ENCODE peak calls at places on chromosomes 4 and X, in four cellular contexts. S is GM23338, D is OCI-LY7, P is PC-9. V is an unnamed sample. For H3K9me2, the result is how much of the 10 kb centered on the place peaks cover.

GRCh38 chrX:45767021-45767491 is 566.4 kb upstream of the DIPK2B start:
- DNase-seq in D (no peak), S (no peak), P (no peak), V (peak)

GRCh38 chr4:153479118-153479517 is 13.0 kb downstream of the TMEM131L start:
- DNase-seq in D (no peak), S (no peak), P (no peak), V (no peak)

GRCh38 chr4:186693159-186693815 is 30.4 kb downstream of the FAT1 start:
- DNase-seq in P (no peak), D (no peak), S (no peak), V (peak)

GRCh38 chr4:142752331-142752830 is 93.7 kb downstream of the INPP4B start:
- DNase-seq in P (no peak), S (no peak), D (no peak), V (peak)

GRCh38 chrX:22063284-22063683 is 31.2 kb downstream of the PHEX start:
- DNase-seq in S (no peak), P (no peak), D (peak), V (no peak)

GRCh38 chr4:127069675-127070074 is 563.1 kb upstream of the INTU start:
- DNase-seq in S (peak), D (no peak), P (no peak), V (peak)

GRCh38 chr4:4217123-4217522 is 9.6 kb downstream of the OTOP1 start:
- DNase-seq in D (no peak), S (no peak), P (no peak), V (peak)

GRCh38 chr4:107740381-107740780 is 20.3 kb upstream of the PAPSS1 start:
- DNase-seq in P (no peak), S (peak), D (peak), V (no peak)

GRCh38 chr4:5882947-5883346 is 9.9 kb downstream of the CRMP1 start:
- DNase-seq in P (no peak), S (no peak), D (no peak), V (no peak)

GRCh38 chr4:170388255-170388654 is 298.5 kb upstream of the AADAT start:
- DNase-seq in D (no peak), P (no peak), S (no peak), V (peak)

GRCh38 chr4:147733614-147734344 is 1.9 kb downstream of the ARHGAP10 start:
- DNase-seq in P (no peak), S (no peak), D (no peak), V (peak)

GRCh38 chr4:3477750-3478430 is 14.8 kb downstream of the DOK7 start:
- DNase-seq in S (no peak), D (no peak), P (no peak), V (no peak)

GRCh38 chr4:109302366-109303140 is at the start of gene COL25A1:
- DNase-seq in D (no peak), S (peak), P (no peak), V (peak)

GRCh38 chr4:47827339-47828047 is 10.4 kb downstream of the CORIN start:
- DNase-seq in S (no peak), D (no peak), P (no peak), V (no peak)

GRCh38 chrX:31260351-31260750 is 188.5 kb upstream of the FTHL17 start:
- DNase-seq in S (no peak), D (no peak), P (no peak), V (no peak)

GRCh38 chr4:98932539-98932938 is 3.6 kb upstream of the EIF4E start:
- DNase-seq in P (no peak), S (no peak), D (no peak), V (peak)

GRCh38 chr4:81137446-81137845 is 77.6 kb downstream of the PRKG2 start:
- DNase-seq in S (no peak), P (no peak), D (no peak), V (no peak)

GRCh38 chr4:147620315-147620714 is 3.1 kb downstream of the TMEM184C start:
- DNase-seq in P (no peak), S (no peak), D (no peak), V (no peak)

GRCh38 chr4:130090427-130090826 is 994.5 kb downstream of the C4orf33 start:
- DNase-seq in S (no peak), P (no peak), D (no peak), V (no peak)

GRCh38 chr4:138835833-138836521 is 179.6 kb upstream of the NOCT start:
- DNase-seq in D (no peak), P (no peak), S (no peak), V (peak)

GRCh38 chrX:42149281-42149680 is 225.9 kb upstream of the CASK start:
- DNase-seq in P (no peak), S (no peak), D (no peak), V (no peak)

GRCh38 chr4:10971800-10972398 is 287.3 kb upstream of the CLNK start:
- DNase-seq in P (no peak), S (no peak), D (no peak), V (no peak)

GRCh38 chr4:89196745-89197144 is 85.4 kb downstream of the TIGD2 start:
- DNase-seq in D (no peak), S (peak), P (no peak), V (no peak)

GRCh38 chr4:99808260-99808857 is 8.3 kb upstream of the DAPP1 start:
- DNase-seq in P (peak), D (peak), S (peak), V (peak)

GRCh38 chr4:102871772-102872171 is 3.0 kb downstream of the CISD2 start:
- DNase-seq in D (no peak), S (no peak), P (no peak), V (no peak)

GRCh38 chr4:11698033-11698432 is 269.3 kb upstream of the HS3ST1 start:
- DNase-seq in D (no peak), S (no peak), P (no peak), V (no peak)

GRCh38 chrX:19958530-19959486 is 32.1 kb downstream of the BCLAF3 start:
- DNase-seq in D (no peak), P (no peak), S (no peak), V (no peak)

GRCh38 chrX:37545066-37545465 is 26.4 kb upstream of the LANCL3 start:
- DNase-seq in S (no peak), P (no peak), D (no peak), V (no peak)

GRCh38 chr4:177404980-177405379 is 37.3 kb downstream of the AGA start:
- DNase-seq in S (no peak), P (no peak), D (no peak), V (no peak)

GRCh38 chr4:13218316-13218958 is 265.7 kb downstream of the RAB28 start:
- DNase-seq in S (no peak), P (no peak), D (no peak), V (no peak)

DNA sequence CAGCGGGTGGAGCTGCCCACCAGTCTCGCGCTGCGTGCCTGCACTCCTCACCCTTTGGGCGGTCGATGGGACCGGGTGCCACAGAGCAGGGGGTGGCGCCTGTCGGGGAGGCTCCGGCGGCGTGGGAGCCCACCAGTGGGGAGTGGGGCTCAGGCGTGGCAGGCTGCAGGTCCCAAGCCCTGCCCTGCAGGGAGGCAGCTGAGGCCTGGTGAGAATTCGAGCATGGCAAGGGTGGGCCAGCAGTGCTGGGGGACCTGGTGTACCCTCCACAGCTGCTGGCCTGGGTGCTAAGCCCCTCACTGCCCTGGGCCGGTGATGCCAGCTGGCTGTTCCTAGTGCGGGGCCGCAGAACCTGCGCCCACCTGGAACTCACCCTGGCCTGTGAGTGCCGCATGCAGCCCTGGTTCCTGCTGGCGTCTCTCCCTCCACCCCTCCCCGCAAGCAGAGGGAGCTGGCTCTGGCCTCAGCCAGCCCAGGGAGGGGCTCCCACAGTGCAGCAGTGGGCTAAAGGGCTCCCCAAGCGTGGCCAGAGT is 746.6 kb upstream of the PABPC4L start:
- DNase-seq in D (no peak), S (no peak), P (no peak), V (no peak)
- H3K9me2 ChIP-seq in D (under half), S (under half), P (under half), V (under half)

DNA sequence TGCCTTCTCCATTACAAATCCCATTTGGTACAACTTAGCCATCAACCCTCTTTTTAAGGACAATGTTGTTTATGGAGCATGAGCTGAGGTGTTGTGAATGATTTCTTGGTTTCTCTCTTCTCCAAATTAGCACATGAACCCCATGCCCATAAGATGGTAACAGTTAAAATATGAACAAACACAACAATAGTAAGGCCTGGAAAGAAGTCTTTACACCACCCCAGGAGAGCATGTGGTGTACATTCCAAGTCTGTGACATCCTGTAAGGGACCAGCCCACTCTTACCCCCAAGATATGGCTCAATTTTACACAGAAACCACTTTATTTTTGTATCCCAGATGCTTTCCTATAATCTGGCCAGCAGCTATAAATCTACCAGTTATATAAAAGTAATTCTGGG is 226.1 kb downstream of the COX18 start:
- DNase-seq in D (no peak), S (no peak), P (no peak), V (peak)
- H3K9me2 ChIP-seq in D (under half), S (under half), P (under half), V (under half)

GRCh38 chr4:76754439-76754838 is 143.5 kb downstream of the SOWAHB start:
- DNase-seq in S (no peak), D (no peak), P (no peak), V (no peak)
- H3K9me2 ChIP-seq in S (under half), D (under half), P (under half), V (under half)

DNA sequence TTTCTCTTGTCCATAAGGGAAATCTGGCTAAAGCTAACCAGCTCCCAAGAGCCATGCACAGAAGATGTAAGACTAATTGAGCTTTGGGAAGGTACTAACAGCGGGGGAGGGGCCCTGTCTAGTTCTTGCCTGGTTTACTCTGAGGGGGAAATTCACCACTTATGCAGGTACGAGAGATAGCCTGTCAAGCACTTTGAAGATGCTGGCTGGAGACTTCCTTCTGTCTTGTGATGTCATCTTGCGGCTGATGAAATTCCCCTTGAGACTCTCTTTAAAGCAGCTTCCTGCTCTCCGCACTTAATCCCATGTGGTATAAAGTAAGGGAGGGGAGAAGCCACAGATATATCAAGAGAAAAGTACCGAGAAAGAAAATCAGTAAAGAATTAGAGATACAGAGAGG is 345.3 kb downstream of the MAPK10 start:
- DNase-seq in D (peak), S (peak), P (no peak), V (no peak)
- H3K9me2 ChIP-seq in D (under half), S (under half), P (under half), V (under half)